ENCODE peak calls at places on chromosomes 16 and 17, in six cellular contexts. One of them, this sample, is unnamed.

GRCh38 chr16:9351440-9351839 is 260.0 kb downstream of the HAPSTR1 start:
- DNase-seq in NB4: no peak
- DNase-seq in endothelial cell of umbilical vein: no peak
- DNase-seq in K562: no peak
- DNase-seq in HepG2: no peak
- DNase-seq in GM12878: no peak
- DNase-seq in this sample: no peak

GRCh38 chr17:1714980-1715802 is 5.0 kb upstream of the TLCD2 start:
- DNase-seq in NB4: peak; percentile 52
- DNase-seq in endothelial cell of umbilical vein: peak; percentile 83
- DNase-seq in K562: peak; percentile 82
- DNase-seq in HepG2: peak; percentile 84
- DNase-seq in GM12878: no peak
- DNase-seq in this sample: peak; percentile 91

GRCh38 chr17:46737331-46737730 is 81.2 kb downstream of the WNT3 start:
- DNase-seq in NB4: no peak
- DNase-seq in endothelial cell of umbilical vein: no peak
- DNase-seq in K562: no peak
- DNase-seq in HepG2: no peak
- DNase-seq in GM12878: no peak
- DNase-seq in this sample: no peak

GRCh38 chr17:5672815-5673430 is 88.6 kb upstream of the NLRP1 start:
- DNase-seq in NB4: peak; percentile 1
- DNase-seq in endothelial cell of umbilical vein: no peak
- DNase-seq in K562: peak; percentile 15
- DNase-seq in HepG2: no peak
- DNase-seq in GM12878: no peak
- DNase-seq in this sample: no peak

GRCh38 chr17:63275318-63275967 is 170.7 kb downstream of the CYB561 start:
- DNase-seq in NB4: peak; percentile 81
- DNase-seq in endothelial cell of umbilical vein: peak; percentile 90
- DNase-seq in K562: peak; percentile 28
- DNase-seq in HepG2: peak; percentile 40
- DNase-seq in GM12878: no peak
- DNase-seq in this sample: peak; percentile 82

GRCh38 chr17:81054308-81054707 is 19.4 kb downstream of the BAIAP2 start:
- DNase-seq in NB4: no peak
- DNase-seq in endothelial cell of umbilical vein: no peak
- DNase-seq in K562: no peak
- DNase-seq in HepG2: no peak
- DNase-seq in GM12878: no peak
- DNase-seq in this sample: no peak

GRCh38 chr16:28103516-28104170 is 40.1 kb upstream of the GSG1L start:
- DNase-seq in NB4: no peak
- DNase-seq in endothelial cell of umbilical vein: no peak
- DNase-seq in K562: no peak
- DNase-seq in HepG2: no peak
- DNase-seq in GM12878: no peak
- DNase-seq in this sample: no peak

GRCh38 chr17:7573324-7574080 is 5.9 kb upstream of the CD68 start:
- DNase-seq in NB4: peak; percentile 94
- DNase-seq in endothelial cell of umbilical vein: peak; percentile 91
- DNase-seq in K562: peak; percentile 88
- DNase-seq in HepG2: peak; percentile 86
- DNase-seq in GM12878: no peak
- DNase-seq in this sample: peak; percentile 92

GRCh38 chr17:37392024-37392590 is 14.5 kb downstream of the ACACA start:
- DNase-seq in NB4: no peak
- DNase-seq in endothelial cell of umbilical vein: no peak
- DNase-seq in K562: no peak
- DNase-seq in HepG2: no peak
- DNase-seq in GM12878: no peak
- DNase-seq in this sample: peak; percentile 34

GRCh38 chr16:83948914-83949723 is 3.9 kb upstream of the OSGIN1 start:
- DNase-seq in NB4: no peak
- DNase-seq in endothelial cell of umbilical vein: no peak
- DNase-seq in K562: no peak
- DNase-seq in HepG2: peak; percentile 78
- DNase-seq in GM12878: no peak
- DNase-seq in this sample: no peak

GRCh38 chr17:17413215-17413792 is 63.5 kb upstream of the MED9 start:
- DNase-seq in NB4: no peak
- DNase-seq in endothelial cell of umbilical vein: no peak
- DNase-seq in K562: no peak
- DNase-seq in HepG2: peak; percentile 32
- DNase-seq in GM12878: no peak
- DNase-seq in this sample: no peak

GRCh38 chr17:17416007-17416399 is 60.8 kb upstream of the MED9 start:
- DNase-seq in NB4: peak; percentile 91
- DNase-seq in endothelial cell of umbilical vein: peak; percentile 91
- DNase-seq in K562: peak; percentile 85
- DNase-seq in HepG2: peak; percentile 91
- DNase-seq in GM12878: peak; percentile 31
- DNase-seq in this sample: peak; percentile 91

GRCh38 chr17:17415006-17415405 is 61.8 kb upstream of the MED9 start:
- DNase-seq in NB4: no peak
- DNase-seq in endothelial cell of umbilical vein: no peak
- DNase-seq in K562: no peak
- DNase-seq in HepG2: no peak
- DNase-seq in GM12878: no peak
- DNase-seq in this sample: no peak

GRCh38 chr17:17413821-17414220 is 63.0 kb upstream of the MED9 start:
- DNase-seq in NB4: no peak
- DNase-seq in endothelial cell of umbilical vein: no peak
- DNase-seq in K562: no peak
- DNase-seq in HepG2: no peak
- DNase-seq in GM12878: no peak
- DNase-seq in this sample: no peak

DNA sequence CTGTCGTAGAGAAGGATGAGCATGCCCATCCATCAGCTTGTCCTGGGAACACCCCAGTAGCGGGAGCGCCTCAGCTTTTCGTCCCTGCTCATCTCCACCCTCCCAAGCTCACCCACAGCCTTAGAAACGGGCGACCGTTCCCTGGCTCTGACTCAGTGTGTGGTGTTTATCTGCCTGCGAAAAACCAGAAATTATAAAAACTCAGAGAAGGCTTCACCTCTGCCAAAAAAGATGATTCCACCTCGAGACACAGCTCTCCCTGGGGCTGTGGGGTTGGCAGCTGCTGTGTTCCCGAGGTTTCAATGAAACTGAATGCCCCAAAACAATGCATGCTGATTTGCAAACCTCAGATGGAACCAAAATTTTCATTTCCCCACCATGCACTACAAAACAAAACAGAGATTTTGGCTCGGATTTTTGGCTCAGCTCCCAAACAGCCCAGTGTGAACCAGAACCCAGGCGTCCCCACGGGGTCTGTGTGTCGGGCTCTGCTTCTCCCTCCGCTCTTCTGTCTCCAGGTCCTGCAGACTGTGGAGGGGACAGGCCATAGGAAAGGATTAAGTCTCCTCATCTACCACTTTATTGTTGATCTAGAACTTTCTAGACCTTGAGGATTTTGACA is 62.4 kb upstream of the MED9 start:
- DNase-seq in NB4: no peak
- DNase-seq in endothelial cell of umbilical vein: no peak
- DNase-seq in K562: no peak
- DNase-seq in HepG2: no peak
- DNase-seq in GM12878: no peak
- DNase-seq in this sample: no peak
- TF ChIP-seq MYC in NB4: no peak
- TF ChIP-seq MYC in endothelial cell of umbilical vein: no peak
- TF ChIP-seq MYC in K562: no peak
- TF ChIP-seq MYC in HepG2: no peak
- TF ChIP-seq MYC in GM12878: no peak
- TF ChIP-seq MYC in this sample: no peak

GRCh38 chr17:40313660-40314556 is 4.9 kb downstream of the RARA start:
- DNase-seq in NB4: no peak
- DNase-seq in endothelial cell of umbilical vein: no peak
- DNase-seq in K562: no peak
- DNase-seq in HepG2: no peak
- DNase-seq in GM12878: no peak
- DNase-seq in this sample: no peak
- TF ChIP-seq MYC in NB4: no peak
- TF ChIP-seq MYC in endothelial cell of umbilical vein: no peak
- TF ChIP-seq MYC in K562: no peak
- TF ChIP-seq MYC in HepG2: no peak
- TF ChIP-seq MYC in GM12878: no peak
- TF ChIP-seq MYC in this sample: no peak

GRCh38 chr16:80120899-80121521 is 419.8 kb upstream of the DYNLRB2 start:
- DNase-seq in NB4: no peak
- DNase-seq in endothelial cell of umbilical vein: no peak
- DNase-seq in K562: no peak
- DNase-seq in HepG2: no peak
- DNase-seq in GM12878: no peak
- DNase-seq in this sample: no peak

GRCh38 chr16:80125677-80126076 is 415.1 kb upstream of the DYNLRB2 start:
- DNase-seq in NB4: no peak
- DNase-seq in endothelial cell of umbilical vein: no peak
- DNase-seq in K562: no peak
- DNase-seq in HepG2: no peak
- DNase-seq in GM12878: no peak
- DNase-seq in this sample: no peak

GRCh38 chr16:80122155-80122554 is 418.6 kb upstream of the DYNLRB2 start:
- DNase-seq in NB4: no peak
- DNase-seq in endothelial cell of umbilical vein: no peak
- DNase-seq in K562: no peak
- DNase-seq in HepG2: no peak
- DNase-seq in GM12878: no peak
- DNase-seq in this sample: no peak

GRCh38 chr16:80121522-80121909 is 419.3 kb upstream of the DYNLRB2 start:
- DNase-seq in NB4: no peak
- DNase-seq in endothelial cell of umbilical vein: no peak
- DNase-seq in K562: no peak
- DNase-seq in HepG2: no peak
- DNase-seq in GM12878: no peak
- DNase-seq in this sample: no peak

GRCh38 chr16:80123189-80123588 is 417.6 kb upstream of the DYNLRB2 start:
- DNase-seq in NB4: no peak
- DNase-seq in endothelial cell of umbilical vein: no peak
- DNase-seq in K562: no peak
- DNase-seq in HepG2: no peak
- DNase-seq in GM12878: no peak
- DNase-seq in this sample: no peak
- TF ChIP-seq MYC in NB4: no peak
- TF ChIP-seq MYC in endothelial cell of umbilical vein: no peak
- TF ChIP-seq MYC in K562: no peak
- TF ChIP-seq MYC in HepG2: no peak
- TF ChIP-seq MYC in GM12878: no peak
- TF ChIP-seq MYC in this sample: no peak

GRCh38 chr17:66638707-66639479 is 196.0 kb upstream of the CACNG5 start:
- DNase-seq in NB4: no peak
- DNase-seq in endothelial cell of umbilical vein: no peak
- DNase-seq in K562: no peak
- DNase-seq in HepG2: no peak
- DNase-seq in GM12878: no peak
- DNase-seq in this sample: no peak

GRCh38 chr17:66635646-66636045 is 199.3 kb upstream of the CACNG5 start:
- DNase-seq in NB4: no peak
- DNase-seq in endothelial cell of umbilical vein: no peak
- DNase-seq in K562: no peak
- DNase-seq in HepG2: no peak
- DNase-seq in GM12878: no peak
- DNase-seq in this sample: no peak

GRCh38 chr17:66636111-66636510 is 198.8 kb upstream of the CACNG5 start:
- DNase-seq in NB4: peak; percentile 19
- DNase-seq in endothelial cell of umbilical vein: no peak
- DNase-seq in K562: no peak
- DNase-seq in HepG2: no peak
- DNase-seq in GM12878: no peak
- DNase-seq in this sample: no peak

GRCh38 chr17:66634193-66634592 is 200.7 kb upstream of the CACNG5 start:
- DNase-seq in NB4: no peak
- DNase-seq in endothelial cell of umbilical vein: no peak
- DNase-seq in K562: no peak
- DNase-seq in HepG2: no peak
- DNase-seq in GM12878: no peak
- DNase-seq in this sample: no peak

DNA sequence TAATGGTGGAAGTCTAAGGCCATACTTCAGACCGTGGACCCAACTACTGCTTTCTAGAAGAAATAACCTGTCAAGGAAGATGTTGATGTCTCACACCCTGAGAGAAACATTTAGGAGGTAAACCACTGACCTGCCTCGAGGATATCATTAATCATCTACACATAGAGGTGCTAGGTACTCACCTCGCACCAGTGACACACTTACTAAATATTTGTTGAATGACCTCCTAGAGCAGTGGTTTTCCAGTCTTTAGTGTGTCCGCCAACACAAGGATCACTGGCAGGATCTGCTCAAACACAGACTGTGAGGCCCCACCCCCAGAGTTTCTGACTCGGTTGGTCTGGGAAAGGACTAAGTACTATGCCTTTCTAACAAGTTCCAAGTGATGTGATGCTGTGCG is 197.4 kb upstream of the CACNG5 start:
- DNase-seq in NB4: no peak
- DNase-seq in endothelial cell of umbilical vein: no peak
- DNase-seq in K562: no peak
- DNase-seq in HepG2: no peak
- DNase-seq in GM12878: no peak
- DNase-seq in this sample: no peak
- TF ChIP-seq MYC in NB4: no peak
- TF ChIP-seq MYC in endothelial cell of umbilical vein: no peak
- TF ChIP-seq MYC in K562: no peak
- TF ChIP-seq MYC in HepG2: no peak
- TF ChIP-seq MYC in GM12878: no peak
- TF ChIP-seq MYC in this sample: no peak

DNA sequence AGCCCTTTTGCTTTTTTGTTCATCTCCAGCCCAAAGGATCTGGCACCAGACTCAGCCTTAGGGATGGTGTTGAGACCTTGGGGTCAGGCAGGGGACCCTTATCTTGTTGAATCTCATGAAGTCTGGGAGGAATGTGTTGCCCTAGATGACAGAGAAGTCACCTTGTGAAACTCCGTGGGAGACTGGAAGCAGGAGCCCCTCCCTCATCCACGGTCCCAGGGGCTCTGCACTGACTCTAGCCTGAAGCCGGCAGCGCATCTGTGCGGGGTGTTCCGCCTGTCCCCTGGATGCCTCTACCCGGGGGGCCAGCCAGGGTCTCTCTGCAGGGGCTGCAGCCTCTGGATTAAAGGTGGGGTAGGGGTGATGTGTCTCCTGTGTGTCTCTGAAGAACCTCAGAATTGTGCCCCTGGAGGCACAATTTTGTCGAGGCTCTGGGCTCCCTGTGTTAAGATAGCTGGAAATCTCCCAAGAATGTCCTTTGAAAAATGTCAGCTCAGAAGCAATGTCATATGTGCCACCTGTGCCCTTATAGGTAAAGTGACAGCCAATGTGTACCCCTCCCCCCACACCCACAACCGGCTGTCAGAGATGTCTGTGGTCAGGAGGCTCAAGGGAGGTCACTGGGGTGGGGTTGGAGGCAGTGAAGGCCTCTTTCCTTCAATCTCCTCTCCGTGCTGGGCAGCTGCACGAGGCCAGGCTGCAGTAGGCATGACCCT is 32.1 kb upstream of the CDC42EP4 start:
- DNase-seq in NB4: no peak
- DNase-seq in endothelial cell of umbilical vein: no peak
- DNase-seq in K562: no peak
- DNase-seq in HepG2: no peak
- DNase-seq in GM12878: no peak
- DNase-seq in this sample: no peak
- TF ChIP-seq MYC in NB4: no peak
- TF ChIP-seq MYC in endothelial cell of umbilical vein: no peak
- TF ChIP-seq MYC in K562: no peak
- TF ChIP-seq MYC in HepG2: no peak
- TF ChIP-seq MYC in GM12878: no peak
- TF ChIP-seq MYC in this sample: no peak

This sample was measured in A549.